ENCODE peak calls at places on chromosomes 7 and 10, in six cellular contexts. A is MG63; C is AG20443; W is NCI-H2081; Y is natural killer cell treated with Interleukin-12 subunit alpha and Interleukin-12 subunit beta and Interleukin-15 and Interleukin-18, amount 100 ng/mL, for 72 hours; R is ureter. S is an unnamed sample.

GRCh38 chr7:151012921-151013347 is 11.4 kb downstream of the ATG9B start:
- DNase-seq in Y (no peak), C (peak), W (peak), A (no peak), R (no peak), S (no peak)

GRCh38 chr7:80584778-80585177 is 53.7 kb upstream of the CD36 start:
- DNase-seq in A (no peak), R (no peak), Y (no peak), C (no peak), W (no peak), S (no peak)

GRCh38 chr7:70694909-70695803 is 436.8 kb upstream of the GALNT17 start:
- DNase-seq in R (no peak), W (peak), Y (no peak), C (peak), A (peak), S (no peak)

GRCh38 chr7:15607541-15608210 is 45.9 kb upstream of the AGMO start:
- DNase-seq in C (no peak), Y (no peak), R (no peak), W (no peak), A (no peak), S (no peak)

GRCh38 chr7:12138421-12138820 is 72.7 kb upstream of the TMEM106B start:
- DNase-seq in A (no peak), Y (no peak), C (no peak), W (no peak), R (no peak), S (no peak)

GRCh38 chr10:82866424-82867020 is 991.5 kb downstream of the NRG3 start:
- DNase-seq in C (no peak), W (no peak), R (no peak), Y (no peak), A (no peak), S (no peak)

GRCh38 chr10:29105516-29106215 is 183.2 kb upstream of the LYZL1 start:
- DNase-seq in A (peak), C (peak), Y (no peak), R (no peak), W (no peak), S (no peak)

GRCh38 chr10:78787095-78787494 is 281.7 kb upstream of the ZMIZ1 start:
- DNase-seq in R (no peak), W (no peak), C (no peak), Y (no peak), A (no peak), S (no peak)

GRCh38 chr7:134085315-134085714 is 41.8 kb upstream of the LRGUK start:
- DNase-seq in A (no peak), Y (no peak), R (no peak), W (no peak), C (no peak), S (no peak)

GRCh38 chr10:43863859-43864591 is 215.3 kb upstream of the ZNF32 start:
- DNase-seq in C (peak), A (peak), R (no peak), W (no peak), Y (no peak), S (peak)

GRCh38 chr10:119254355-119254754 is 47.0 kb downstream of the GRK5 start:
- DNase-seq in Y (no peak), C (no peak), A (no peak), R (no peak), W (no peak), S (no peak)

GRCh38 chr7:8724080-8724718 is 290.8 kb downstream of the NXPH1 start:
- DNase-seq in W (peak), Y (no peak), R (no peak), A (peak), C (peak), S (no peak)

GRCh38 chr10:83617692-83618325 is 521.5 kb upstream of the GHITM start:
- DNase-seq in W (no peak), R (no peak), C (no peak), Y (no peak), A (no peak), S (no peak)

GRCh38 chr7:26694156-26694555 is 170.2 kb downstream of the SKAP2 start:
- DNase-seq in C (no peak), R (no peak), Y (no peak), A (no peak), W (no peak), S (no peak)

GRCh38 chr7:131924857-131925256 is 368.4 kb upstream of the PODXL start:
- DNase-seq in R (no peak), W (no peak), C (no peak), A (no peak), Y (no peak), S (no peak)

S was measured in breast epithelium.